ENCODE peak calls at places on chromosomes 4 and X, in six cellular contexts. One of them, this sample, is unnamed.

GRCh38 chr4:57989430-57989829 is 879.2 kb upstream of the IGFBP7 start:
- DNase-seq in GM12878: no peak
- DNase-seq in HepG2: no peak
- DNase-seq in K562: no peak
- DNase-seq in GM12891: no peak
- DNase-seq in H1: no peak
- DNase-seq in this sample: no peak

GRCh38 chrX:119419898-119420297 is 20.8 kb downstream of the SLC25A43 start:
- DNase-seq in GM12878: no peak
- DNase-seq in HepG2: no peak
- DNase-seq in K562: no peak
- DNase-seq in GM12891: no peak
- DNase-seq in H1: no peak
- DNase-seq in this sample: no peak

GRCh38 chrX:154000051-154000450 is 19.7 kb downstream of the IRAK1 start:
- DNase-seq in GM12878: no peak
- DNase-seq in HepG2: no peak
- DNase-seq in K562: no peak
- DNase-seq in GM12891: no peak
- DNase-seq in H1: no peak
- DNase-seq in this sample: no peak

GRCh38 chrX:153708415-153708814 is 15.8 kb downstream of the BCAP31 start:
- DNase-seq in GM12878: no peak
- DNase-seq in HepG2: peak
- DNase-seq in K562: peak
- DNase-seq in GM12891: no peak
- DNase-seq in H1: no peak
- DNase-seq in this sample: no peak

GRCh38 chr4:2806392-2807355 is 13.8 kb downstream of the SH3BP2 start:
- DNase-seq in GM12878: no peak
- DNase-seq in HepG2: no peak
- DNase-seq in K562: no peak
- DNase-seq in GM12891: no peak
- DNase-seq in H1: no peak
- DNase-seq in this sample: no peak

GRCh38 chr4:82948647-82949204 is 48.2 kb downstream of the THAP9 start:
- DNase-seq in GM12878: no peak
- DNase-seq in HepG2: no peak
- DNase-seq in K562: no peak
- DNase-seq in GM12891: no peak
- DNase-seq in H1: no peak
- DNase-seq in this sample: no peak

GRCh38 chr4:11468901-11469300 is 40.2 kb upstream of the HS3ST1 start:
- DNase-seq in GM12878: no peak
- DNase-seq in HepG2: no peak
- DNase-seq in K562: no peak
- DNase-seq in GM12891: no peak
- DNase-seq in H1: no peak
- DNase-seq in this sample: no peak

GRCh38 chr4:128653514-128654420 is 155.7 kb upstream of the JADE1 start:
- DNase-seq in GM12878: no peak
- DNase-seq in HepG2: no peak
- DNase-seq in K562: no peak
- DNase-seq in GM12891: no peak
- DNase-seq in H1: no peak
- DNase-seq in this sample: no peak

GRCh38 chrX:7192871-7193270 is 44.9 kb upstream of the PUDP start:
- DNase-seq in GM12878: no peak
- DNase-seq in HepG2: no peak
- DNase-seq in K562: no peak
- DNase-seq in GM12891: no peak
- DNase-seq in H1: no peak
- DNase-seq in this sample: no peak

GRCh38 chr4:3673716-3674478 is 92.3 kb upstream of the ADRA2C start:
- DNase-seq in GM12878: no peak
- DNase-seq in HepG2: no peak
- DNase-seq in K562: no peak
- DNase-seq in GM12891: no peak
- DNase-seq in H1: no peak
- DNase-seq in this sample: no peak

GRCh38 chrX:140762061-140762460 is 52.5 kb downstream of the LINC00632 start:
- DNase-seq in GM12878: no peak
- DNase-seq in HepG2: peak
- DNase-seq in K562: peak
- DNase-seq in GM12891: peak
- DNase-seq in H1: no peak
- DNase-seq in this sample: no peak

GRCh38 chr4:179095585-179096228 is 1653.5 kb upstream of the AGA start:
- DNase-seq in GM12878: no peak
- DNase-seq in HepG2: no peak
- DNase-seq in K562: no peak
- DNase-seq in GM12891: no peak
- DNase-seq in H1: no peak
- DNase-seq in this sample: no peak

GRCh38 chr4:185817403-185817818 is 5.4 kb upstream of the SORBS2 start:
- DNase-seq in GM12878: no peak
- DNase-seq in HepG2: peak
- DNase-seq in K562: no peak
- DNase-seq in GM12891: no peak
- DNase-seq in H1: no peak
- DNase-seq in this sample: no peak

GRCh38 chr4:1596393-1596792 is 87.7 kb downstream of the FAM53A start:
- DNase-seq in GM12878: no peak
- DNase-seq in HepG2: no peak
- DNase-seq in K562: no peak
- DNase-seq in GM12891: no peak
- DNase-seq in H1: no peak
- DNase-seq in this sample: no peak

GRCh38 chr4:112284166-112284565 is 1.5 kb downstream of the TIFA start:
- DNase-seq in GM12878: no peak
- DNase-seq in HepG2: no peak
- DNase-seq in K562: no peak
- DNase-seq in GM12891: no peak
- DNase-seq in H1: no peak
- DNase-seq in this sample: no peak
- TF ChIP-seq POLR2A in GM12878: peak
- TF ChIP-seq POLR2A in HepG2: no peak
- TF ChIP-seq POLR2A in K562: no peak
- TF ChIP-seq POLR2A in GM12891: no peak
- TF ChIP-seq POLR2A in H1: no peak
- TF ChIP-seq POLR2A in this sample: peak

GRCh38 chrX:134764202-134764785 is 106.0 kb upstream of the PLAC1 start:
- DNase-seq in GM12878: no peak
- DNase-seq in HepG2: peak
- DNase-seq in K562: peak
- DNase-seq in GM12891: no peak
- DNase-seq in H1: no peak
- DNase-seq in this sample: no peak
- TF ChIP-seq TAF1 in GM12878: no peak
- TF ChIP-seq TAF1 in HepG2: no peak
- TF ChIP-seq TAF1 in K562: no peak
- TF ChIP-seq TAF1 in GM12891: no peak
- TF ChIP-seq TAF1 in H1: no peak
- TF ChIP-seq TAF1 in this sample: no peak

DNA sequence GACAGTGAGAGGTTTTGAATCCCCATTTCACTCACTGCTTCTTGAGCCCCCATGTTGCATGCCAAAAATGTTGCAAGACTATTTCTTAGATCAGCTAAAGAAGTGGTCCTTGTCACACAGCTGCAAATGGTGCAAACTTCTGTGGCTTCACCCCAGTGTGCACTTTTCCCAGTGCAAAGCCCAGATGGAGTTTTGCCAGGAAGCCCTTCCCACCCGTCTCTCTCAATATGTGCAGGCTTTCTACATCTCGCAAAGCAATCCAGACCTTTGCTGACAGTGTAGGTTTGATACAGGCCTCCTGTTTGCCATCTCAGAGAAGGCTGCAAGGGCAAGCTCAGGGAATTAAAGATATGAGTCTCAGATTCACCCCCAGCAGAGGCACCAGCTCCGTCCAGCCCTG is 205.0 kb upstream of the CT83 start:
- DNase-seq in GM12878: no peak
- DNase-seq in HepG2: no peak
- DNase-seq in K562: no peak
- DNase-seq in GM12891: no peak
- DNase-seq in H1: no peak
- DNase-seq in this sample: no peak
- TF ChIP-seq POLR2A in GM12878: no peak
- TF ChIP-seq POLR2A in HepG2: no peak
- TF ChIP-seq POLR2A in K562: no peak
- TF ChIP-seq POLR2A in GM12891: no peak
- TF ChIP-seq POLR2A in H1: no peak
- TF ChIP-seq POLR2A in this sample: no peak

GRCh38 chrX:15292861-15293260 is 22.6 kb downstream of the ASB11 start:
- DNase-seq in GM12878: no peak
- DNase-seq in HepG2: no peak
- DNase-seq in K562: no peak
- DNase-seq in GM12891: no peak
- DNase-seq in H1: no peak
- DNase-seq in this sample: no peak
- TF ChIP-seq TAF1 in GM12878: no peak
- TF ChIP-seq TAF1 in HepG2: no peak
- TF ChIP-seq TAF1 in K562: no peak
- TF ChIP-seq TAF1 in GM12891: no peak
- TF ChIP-seq TAF1 in H1: no peak
- TF ChIP-seq TAF1 in this sample: no peak

GRCh38 chrX:141814213-141814857 is 23.8 kb upstream of the MAGEC3 start:
- DNase-seq in GM12878: no peak
- DNase-seq in HepG2: no peak
- DNase-seq in K562: no peak
- DNase-seq in GM12891: no peak
- DNase-seq in H1: no peak
- DNase-seq in this sample: no peak
- TF ChIP-seq POLR2A in GM12878: no peak
- TF ChIP-seq POLR2A in HepG2: no peak
- TF ChIP-seq POLR2A in K562: no peak
- TF ChIP-seq POLR2A in GM12891: no peak
- TF ChIP-seq POLR2A in H1: no peak
- TF ChIP-seq POLR2A in this sample: no peak

GRCh38 chr4:118957683-118958082 is 69.0 kb downstream of the SYNPO2 start:
- DNase-seq in GM12878: no peak
- DNase-seq in HepG2: no peak
- DNase-seq in K562: no peak
- DNase-seq in GM12891: no peak
- DNase-seq in H1: no peak
- DNase-seq in this sample: no peak
- TF ChIP-seq TAF1 in GM12878: no peak
- TF ChIP-seq TAF1 in HepG2: no peak
- TF ChIP-seq TAF1 in K562: no peak
- TF ChIP-seq TAF1 in GM12891: no peak
- TF ChIP-seq TAF1 in H1: no peak
- TF ChIP-seq TAF1 in this sample: no peak